ENCODE peak calls at places on chromosomes 11 and 22, in eight cellular contexts. B is activated T-cell treated with anti-CD3 and anti-CD28 coated beads, Interleukin-2, amount 50 U/mL, for 1 hour; G is HAP-1; P is IMR-90; K is hepatocyte; V is adipocyte; N is NCI-H2171 treated with DMSO at 0.1 percent for 48 hours; I is H9. Y is an unnamed sample.

GRCh38 chr11:75380245-75380644 is 19.1 kb upstream of the RPS3 start:
- DNase-seq in B (no peak), G (no peak), P (no peak), K (no peak), V (no peak), N (no peak), I (no peak), Y (no peak)

GRCh38 chr22:20430641-20431519 is 6.7 kb downstream of the SCARF2 start:
- DNase-seq in B (peak; percentile 73), G (no peak), P (no peak), K (peak; percentile 80), V (no peak), N (peak; percentile 60), I (peak; percentile 69), Y (no peak)

GRCh38 chr11:18802381-18803257 is 11.0 kb upstream of the PTPN5 start:
- DNase-seq in B (no peak), G (peak; percentile 65), P (peak; percentile 71), K (peak; percentile 85), V (peak; percentile 87), N (peak; percentile 25), I (peak; percentile 61), Y (no peak)

GRCh38 chr22:31091106-31091975 is 10.2 kb downstream of the SMTN start:
- DNase-seq in B (no peak), G (no peak), P (no peak), K (peak; percentile 4), V (no peak), N (no peak), I (no peak), Y (no peak)

GRCh38 chr11:129208863-129209262 is 16.7 kb upstream of the ARHGAP32 start:
- DNase-seq in B (no peak), G (no peak), P (peak; percentile 2), K (no peak), V (no peak), N (no peak), I (no peak), Y (no peak)

GRCh38 chr11:11611381-11611780 is 10.4 kb downstream of the GALNT18 start:
- DNase-seq in B (no peak), G (no peak), P (no peak), K (no peak), V (no peak), N (no peak), I (no peak), Y (no peak)

GRCh38 chr22:47061226-47061625 is 298.8 kb downstream of the TBC1D22A start:
- DNase-seq in B (no peak), G (no peak), P (no peak), K (no peak), V (no peak), N (no peak), I (peak; percentile 12), Y (no peak)

GRCh38 chr11:45599161-45599943 is 66.1 kb downstream of the CHST1 start:
- DNase-seq in B (no peak), G (no peak), P (no peak), K (no peak), V (no peak), N (no peak), I (no peak), Y (no peak)

GRCh38 chr11:11845066-11845465 is 3.3 kb downstream of the USP47 start:
- DNase-seq in B (no peak), G (no peak), P (no peak), K (peak; percentile 54), V (no peak), N (no peak), I (no peak), Y (no peak)

GRCh38 chr22:23237201-23237798 is 57.0 kb downstream of the BCR start:
- DNase-seq in B (no peak), G (no peak), P (peak; percentile 66), K (peak; percentile 38), V (no peak), N (peak; percentile 98), I (peak; percentile 61), Y (no peak)

GRCh38 chr11:70760416-70761020 is 362.2 kb downstream of the CTTN start:
- DNase-seq in B (no peak), G (no peak), P (no peak), K (no peak), V (no peak), N (no peak), I (no peak), Y (no peak)

GRCh38 chr22:49738566-49738965 is 89.1 kb downstream of the BRD1 start:
- DNase-seq in B (no peak), G (no peak), P (no peak), K (no peak), V (no peak), N (no peak), I (no peak), Y (no peak)

GRCh38 chr11:93288767-93289166 is 41.8 kb upstream of the DEUP1 start:
- DNase-seq in B (no peak), G (no peak), P (no peak), K (no peak), V (no peak), N (no peak), I (no peak), Y (no peak)

GRCh38 chr11:68047437-68048290 is 8.8 kb downstream of the TCIRG1 start:
- DNase-seq in B (no peak), G (no peak), P (no peak), K (no peak), V (no peak), N (no peak), I (no peak), Y (no peak)

GRCh38 chr11:134101292-134101691 is 32.4 kb downstream of the JAM3 start:
- DNase-seq in B (no peak), G (no peak), P (peak; percentile 67), K (no peak), V (peak; percentile 74), N (no peak), I (no peak), Y (no peak)

GRCh38 chr11:130582176-130582575 is 133.7 kb downstream of the ADAMTS15 start:
- DNase-seq in B (no peak), G (no peak), P (no peak), K (no peak), V (no peak), N (no peak), I (no peak), Y (no peak)

GRCh38 chr11:110984147-110984546 is 261.4 kb upstream of the POU2AF2 start:
- DNase-seq in B (no peak), G (no peak), P (peak; percentile 81), K (no peak), V (peak; percentile 73), N (no peak), I (no peak), Y (no peak)

GRCh38 chr11:114586797-114587196 is 8.8 kb downstream of the NXPE4 start:
- DNase-seq in B (no peak), G (no peak), P (peak; percentile 10), K (no peak), V (peak; percentile 7), N (no peak), I (no peak), Y (no peak)

GRCh38 chr22:39800790-39801540 is 92.6 kb downstream of the ENTHD1 start:
- DNase-seq in B (no peak), G (peak; percentile 58), P (no peak), K (peak; percentile 16), V (no peak), N (peak; percentile 89), I (no peak), Y (no peak)

GRCh38 chr11:99739464-99740089 is 718.8 kb downstream of the CNTN5 start:
- DNase-seq in B (no peak), G (peak; percentile 39), P (peak; percentile 40), K (peak; percentile 56), V (peak; percentile 57), N (peak; percentile 86), I (no peak), Y (no peak)

GRCh38 chr11:37571248-37571647 is 973.2 kb upstream of the RAG2 start:
- DNase-seq in B (no peak), G (no peak), P (no peak), K (no peak), V (no peak), N (no peak), I (no peak), Y (no peak)

GRCh38 chr11:44258190-44258489 is 51.8 kb downstream of the ALX4 start:
- DNase-seq in B (no peak), G (no peak), P (peak; percentile 31), K (no peak), V (peak; percentile 22), N (no peak), I (no peak), Y (no peak)

GRCh38 chr22:33658775-33659174 is 261.5 kb downstream of the LARGE1 start:
- DNase-seq in B (no peak), G (no peak), P (peak; percentile 8), K (peak; percentile 39), V (peak; percentile 63), N (no peak), I (no peak), Y (no peak)

GRCh38 chr22:30285176-30285845 is 4.0 kb downstream of the CASTOR1 start:
- DNase-seq in B (no peak), G (no peak), P (no peak), K (no peak), V (no peak), N (no peak), I (no peak), Y (no peak)

GRCh38 chr11:124623861-124624525 is 1.3 kb downstream of the TBRG1 start:
- DNase-seq in B (no peak), G (no peak), P (peak; percentile 20), K (no peak), V (peak; percentile 59), N (no peak), I (no peak), Y (no peak)

GRCh38 chr11:93936416-93936815 is 84.7 kb upstream of the HEPHL1 start:
- DNase-seq in B (no peak), G (no peak), P (no peak), K (no peak), V (no peak), N (no peak), I (no peak), Y (no peak)

GRCh38 chr11:59810189-59810910 is at the start of gene MRPL16:
- DNase-seq in B (peak; percentile 92), G (peak; percentile 78), P (peak; percentile 85), K (peak; percentile 95), V (peak; percentile 95), N (peak; percentile 91), I (peak; percentile 93), Y (peak; percentile 53)

GRCh38 chr11:29351301-29351873 is 665.4 kb downstream of the KCNA4 start:
- DNase-seq in B (no peak), G (no peak), P (no peak), K (no peak), V (no peak), N (no peak), I (no peak), Y (no peak)

GRCh38 chr11:124934862-124935547 is 842 bp downstream of the HEPACAM start:
- DNase-seq in B (no peak), G (no peak), P (peak; percentile 96), K (peak; percentile 20), V (peak; percentile 73), N (no peak), I (no peak), Y (no peak)

Y was measured in hypothalamus.